ENCODE peak calls at places on chromosomes 4 and X, in eight cellular contexts. One of them, this sample, is unnamed.

GRCh38 chr4:81650871-81651270 is 179.2 kb upstream of the RASGEF1B start:
- DNase-seq in neural crest cell: no peak
- DNase-seq in astrocyte of the spinal cord: no peak
- DNase-seq in IMR-90: no peak
- DNase-seq in A549: peak
- DNase-seq in lung: no peak
- DNase-seq in tibial artery: no peak
- DNase-seq in MM.1S: no peak
- DNase-seq in this sample: no peak

GRCh38 chr4:87093443-87094123 is 126.8 kb downstream of the KLHL8 start:
- DNase-seq in MM.1S: peak
- DNase-seq in A549: peak
- DNase-seq in tibial artery: no peak
- DNase-seq in astrocyte of the spinal cord: peak
- DNase-seq in neural crest cell: peak
- DNase-seq in lung: no peak
- DNase-seq in IMR-90: peak
- DNase-seq in this sample: peak

GRCh38 chrX:97399400-97399799 is 515.7 kb downstream of the RPA4 start:
- DNase-seq in tibial artery: no peak
- DNase-seq in astrocyte of the spinal cord: peak
- DNase-seq in IMR-90: peak
- DNase-seq in lung: no peak
- DNase-seq in neural crest cell: no peak
- DNase-seq in MM.1S: peak
- DNase-seq in A549: peak
- DNase-seq in this sample: peak

GRCh38 chr4:142095886-142096605 is 459.7 kb downstream of the IL15 start:
- DNase-seq in neural crest cell: no peak
- DNase-seq in A549: peak
- DNase-seq in lung: no peak
- DNase-seq in IMR-90: peak
- DNase-seq in MM.1S: no peak
- DNase-seq in tibial artery: peak
- DNase-seq in astrocyte of the spinal cord: peak
- DNase-seq in this sample: no peak

GRCh38 chrX:110316351-110317078 is 1.4 kb downstream of the AMMECR1 start:
- DNase-seq in lung: no peak
- DNase-seq in IMR-90: no peak
- DNase-seq in A549: no peak
- DNase-seq in MM.1S: peak
- DNase-seq in tibial artery: no peak
- DNase-seq in neural crest cell: peak
- DNase-seq in astrocyte of the spinal cord: peak
- DNase-seq in this sample: no peak

GRCh38 chr4:3708611-3709010 is 57.6 kb upstream of the ADRA2C start:
- DNase-seq in MM.1S: no peak
- DNase-seq in tibial artery: peak
- DNase-seq in A549: no peak
- DNase-seq in neural crest cell: no peak
- DNase-seq in astrocyte of the spinal cord: no peak
- DNase-seq in lung: no peak
- DNase-seq in IMR-90: no peak
- DNase-seq in this sample: no peak

GRCh38 chr4:185265942-185266341 is 56.5 kb downstream of the SNX25 start:
- DNase-seq in A549: no peak
- DNase-seq in lung: no peak
- DNase-seq in MM.1S: peak
- DNase-seq in neural crest cell: no peak
- DNase-seq in astrocyte of the spinal cord: peak
- DNase-seq in IMR-90: peak
- DNase-seq in tibial artery: no peak
- DNase-seq in this sample: no peak

GRCh38 chrX:119398587-119398973 is 556 bp upstream of the SLC25A43 start:
- DNase-seq in IMR-90: no peak
- DNase-seq in MM.1S: no peak
- DNase-seq in lung: no peak
- DNase-seq in neural crest cell: no peak
- DNase-seq in astrocyte of the spinal cord: no peak
- DNase-seq in tibial artery: no peak
- DNase-seq in A549: peak
- DNase-seq in this sample: no peak

GRCh38 chrX:10156199-10157031 is at the start of gene CLCN4:
- DNase-seq in neural crest cell: peak
- DNase-seq in lung: peak
- DNase-seq in IMR-90: no peak
- DNase-seq in astrocyte of the spinal cord: no peak
- DNase-seq in MM.1S: no peak
- DNase-seq in A549: peak
- DNase-seq in tibial artery: peak
- DNase-seq in this sample: peak

GRCh38 chrX:138925330-138925729 is 213.8 kb upstream of the FGF13 start:
- DNase-seq in IMR-90: peak
- DNase-seq in lung: no peak
- DNase-seq in tibial artery: no peak
- DNase-seq in astrocyte of the spinal cord: peak
- DNase-seq in neural crest cell: no peak
- DNase-seq in MM.1S: no peak
- DNase-seq in A549: peak
- DNase-seq in this sample: no peak

GRCh38 chrX:19174401-19175025 is 52.2 kb upstream of the ADGRG2 start:
- DNase-seq in MM.1S: no peak
- DNase-seq in neural crest cell: no peak
- DNase-seq in IMR-90: peak
- DNase-seq in lung: no peak
- DNase-seq in tibial artery: peak
- DNase-seq in astrocyte of the spinal cord: peak
- DNase-seq in A549: peak
- DNase-seq in this sample: no peak

GRCh38 chrX:71992711-71993110 is 82.1 kb downstream of the NHSL2 start:
- DNase-seq in MM.1S: no peak
- DNase-seq in tibial artery: no peak
- DNase-seq in lung: peak
- DNase-seq in IMR-90: no peak
- DNase-seq in A549: no peak
- DNase-seq in astrocyte of the spinal cord: no peak
- DNase-seq in neural crest cell: no peak
- DNase-seq in this sample: no peak

GRCh38 chrX:115679460-115679859 is 118.5 kb downstream of the PLS3 start:
- DNase-seq in neural crest cell: no peak
- DNase-seq in tibial artery: no peak
- DNase-seq in lung: no peak
- DNase-seq in A549: peak
- DNase-seq in MM.1S: no peak
- DNase-seq in astrocyte of the spinal cord: peak
- DNase-seq in IMR-90: peak
- DNase-seq in this sample: no peak

GRCh38 chrX:81241753-81242152 is 39.9 kb downstream of the SH3BGRL start:
- DNase-seq in neural crest cell: no peak
- DNase-seq in astrocyte of the spinal cord: no peak
- DNase-seq in MM.1S: no peak
- DNase-seq in lung: no peak
- DNase-seq in IMR-90: no peak
- DNase-seq in tibial artery: no peak
- DNase-seq in A549: no peak
- DNase-seq in this sample: no peak

GRCh38 chrX:100072286-100072685 is 337.8 kb downstream of the PCDH19 start:
- DNase-seq in A549: no peak
- DNase-seq in IMR-90: no peak
- DNase-seq in tibial artery: no peak
- DNase-seq in astrocyte of the spinal cord: no peak
- DNase-seq in MM.1S: no peak
- DNase-seq in lung: no peak
- DNase-seq in neural crest cell: no peak
- DNase-seq in this sample: no peak

GRCh38 chrX:124530803-124531202 is 184.4 kb downstream of the SH2D1A start:
- DNase-seq in IMR-90: no peak
- DNase-seq in neural crest cell: no peak
- DNase-seq in MM.1S: no peak
- DNase-seq in tibial artery: no peak
- DNase-seq in astrocyte of the spinal cord: no peak
- DNase-seq in A549: no peak
- DNase-seq in lung: no peak
- DNase-seq in this sample: no peak

GRCh38 chr4:19832388-19832787 is 419.3 kb upstream of the SLIT2 start:
- DNase-seq in neural crest cell: no peak
- DNase-seq in A549: no peak
- DNase-seq in tibial artery: no peak
- DNase-seq in astrocyte of the spinal cord: peak
- DNase-seq in IMR-90: peak
- DNase-seq in MM.1S: no peak
- DNase-seq in lung: no peak
- DNase-seq in this sample: no peak

GRCh38 chr4:87270144-87270543 is 49.7 kb upstream of the KLHL8 start:
- DNase-seq in MM.1S: no peak
- DNase-seq in tibial artery: no peak
- DNase-seq in lung: no peak
- DNase-seq in astrocyte of the spinal cord: peak
- DNase-seq in A549: peak
- DNase-seq in IMR-90: peak
- DNase-seq in neural crest cell: peak
- DNase-seq in this sample: peak

GRCh38 chrX:16914058-16914457 is 32.4 kb upstream of the REPS2 start:
- DNase-seq in A549: no peak
- DNase-seq in neural crest cell: no peak
- DNase-seq in astrocyte of the spinal cord: no peak
- DNase-seq in IMR-90: no peak
- DNase-seq in tibial artery: no peak
- DNase-seq in lung: no peak
- DNase-seq in MM.1S: no peak
- DNase-seq in this sample: no peak

GRCh38 chr4:125042031-125042430 is 272.7 kb upstream of the FAT4 start:
- DNase-seq in neural crest cell: no peak
- DNase-seq in MM.1S: no peak
- DNase-seq in lung: no peak
- DNase-seq in astrocyte of the spinal cord: no peak
- DNase-seq in A549: no peak
- DNase-seq in tibial artery: no peak
- DNase-seq in IMR-90: no peak
- DNase-seq in this sample: no peak

GRCh38 chr4:61201562-61202099 is 1.5 kb downstream of the ADGRL3 start:
- DNase-seq in MM.1S: no peak
- DNase-seq in tibial artery: no peak
- DNase-seq in lung: no peak
- DNase-seq in A549: no peak
- DNase-seq in neural crest cell: peak
- DNase-seq in astrocyte of the spinal cord: no peak
- DNase-seq in IMR-90: no peak
- DNase-seq in this sample: no peak

GRCh38 chr4:101348367-101348827 is 1.1 kb upstream of the PPP3CA start:
- DNase-seq in tibial artery: no peak
- DNase-seq in astrocyte of the spinal cord: no peak
- DNase-seq in neural crest cell: no peak
- DNase-seq in IMR-90: peak
- DNase-seq in MM.1S: no peak
- DNase-seq in A549: no peak
- DNase-seq in lung: no peak
- DNase-seq in this sample: no peak
- TF ChIP-seq CTCF in tibial artery: no peak
- TF ChIP-seq CTCF in astrocyte of the spinal cord: no peak
- TF ChIP-seq CTCF in neural crest cell: no peak
- TF ChIP-seq CTCF in IMR-90: no peak
- TF ChIP-seq CTCF in MM.1S: no peak
- TF ChIP-seq CTCF in A549: no peak
- TF ChIP-seq CTCF in lung: no peak
- TF ChIP-seq CTCF in this sample: no peak

DNA sequence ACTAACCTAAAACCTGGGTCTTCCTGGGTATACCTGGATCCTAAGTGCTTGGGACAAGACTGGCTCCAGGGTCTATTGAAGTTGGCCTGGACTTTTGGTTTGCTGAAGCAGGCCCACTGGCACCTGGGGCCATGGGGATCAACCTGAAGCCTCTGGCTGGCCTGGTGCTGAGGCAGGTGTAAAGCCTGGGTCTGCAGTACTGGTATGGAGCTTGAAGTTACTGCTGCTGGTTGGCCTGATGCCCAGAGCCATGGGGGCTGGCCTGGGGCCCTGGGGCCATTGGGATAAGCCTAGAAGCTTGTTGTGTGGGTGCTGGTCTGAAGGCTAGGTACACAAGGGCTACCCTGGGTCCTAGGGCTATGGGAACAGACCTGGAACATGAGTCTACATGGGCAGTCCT is 743.2 kb upstream of the GRIA3 start:
- DNase-seq in neural crest cell: no peak
- DNase-seq in A549: no peak
- DNase-seq in IMR-90: no peak
- DNase-seq in tibial artery: no peak
- DNase-seq in MM.1S: no peak
- DNase-seq in astrocyte of the spinal cord: no peak
- DNase-seq in lung: no peak
- DNase-seq in this sample: no peak
- TF ChIP-seq CTCF in neural crest cell: no peak
- TF ChIP-seq CTCF in A549: no peak
- TF ChIP-seq CTCF in IMR-90: no peak
- TF ChIP-seq CTCF in tibial artery: no peak
- TF ChIP-seq CTCF in MM.1S: no peak
- TF ChIP-seq CTCF in astrocyte of the spinal cord: no peak
- TF ChIP-seq CTCF in lung: no peak
- TF ChIP-seq CTCF in this sample: no peak

GRCh38 chrX:74536142-74537010 is 78.0 kb downstream of the RLIM start:
- DNase-seq in tibial artery: peak
- DNase-seq in astrocyte of the spinal cord: peak
- DNase-seq in neural crest cell: peak
- DNase-seq in IMR-90: peak
- DNase-seq in lung: peak
- DNase-seq in A549: no peak
- DNase-seq in MM.1S: peak
- DNase-seq in this sample: peak
- TF ChIP-seq CTCF in tibial artery: peak
- TF ChIP-seq CTCF in astrocyte of the spinal cord: peak
- TF ChIP-seq CTCF in neural crest cell: peak
- TF ChIP-seq CTCF in IMR-90: peak
- TF ChIP-seq CTCF in lung: no peak
- TF ChIP-seq CTCF in A549: no peak
- TF ChIP-seq CTCF in MM.1S: peak
- TF ChIP-seq CTCF in this sample: no peak

GRCh38 chr4:83328486-83328885 is 6.2 kb downstream of the HPSE start:
- DNase-seq in lung: no peak
- DNase-seq in astrocyte of the spinal cord: no peak
- DNase-seq in tibial artery: no peak
- DNase-seq in A549: peak
- DNase-seq in neural crest cell: no peak
- DNase-seq in MM.1S: peak
- DNase-seq in IMR-90: no peak
- DNase-seq in this sample: no peak
- TF ChIP-seq CTCF in lung: no peak
- TF ChIP-seq CTCF in astrocyte of the spinal cord: peak
- TF ChIP-seq CTCF in tibial artery: no peak
- TF ChIP-seq CTCF in A549: no peak
- TF ChIP-seq CTCF in neural crest cell: peak
- TF ChIP-seq CTCF in MM.1S: peak
- TF ChIP-seq CTCF in IMR-90: peak
- TF ChIP-seq CTCF in this sample: no peak

DNA sequence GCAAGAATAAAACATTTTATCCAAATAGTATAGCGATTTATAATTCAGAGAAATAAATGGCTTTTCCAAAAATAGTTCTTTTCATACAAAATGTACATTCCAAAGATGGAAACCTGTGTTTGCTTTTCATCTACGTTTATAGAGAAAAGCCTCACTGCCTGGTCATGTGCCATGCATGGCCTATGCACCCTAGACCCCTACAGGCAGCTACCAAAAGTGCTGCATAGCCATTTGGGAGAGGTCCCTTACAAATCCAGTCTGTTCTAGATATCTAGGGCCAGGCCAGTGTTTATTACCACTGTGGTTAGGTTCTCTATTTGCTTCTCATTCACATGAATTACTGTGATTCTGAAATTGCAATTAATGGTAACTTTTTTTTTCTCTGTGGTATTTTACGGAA is 17.2 kb downstream of the HMGB2 start:
- DNase-seq in neural crest cell: no peak
- DNase-seq in lung: no peak
- DNase-seq in A549: peak
- DNase-seq in astrocyte of the spinal cord: no peak
- DNase-seq in IMR-90: no peak
- DNase-seq in MM.1S: no peak
- DNase-seq in tibial artery: no peak
- DNase-seq in this sample: no peak
- TF ChIP-seq CTCF in neural crest cell: peak
- TF ChIP-seq CTCF in lung: no peak
- TF ChIP-seq CTCF in A549: no peak
- TF ChIP-seq CTCF in astrocyte of the spinal cord: peak
- TF ChIP-seq CTCF in IMR-90: no peak
- TF ChIP-seq CTCF in MM.1S: peak
- TF ChIP-seq CTCF in tibial artery: no peak
- TF ChIP-seq CTCF in this sample: no peak

This sample was measured in GM20000.